ENCODE peak calls at places on chromosomes 6 and 20, in five cellular contexts. P, T, J, U and Q are unnamed samples.

GRCh38 chr20:51532577-51533191 is 9.8 kb downstream of the NFATC2 start:
- DNase-seq in U (no peak), T (no peak), J (no peak), P (no peak), Q (no peak)

GRCh38 chr6:89599727-89600126 is 38.8 kb downstream of the LYRM2 start:
- DNase-seq in T (no peak), P (no peak), U (no peak), J (no peak), Q (no peak)

GRCh38 chr6:128725271-128726233 is 157.4 kb upstream of the LAMA2 start:
- DNase-seq in T (peak), U (peak), J (no peak), P (no peak), Q (peak)

GRCh38 chr6:89242574-89243330 is 25.6 kb upstream of the GABRR1 start:
- DNase-seq in P (peak), T (peak), U (peak), J (no peak), Q (no peak)

GRCh38 chr6:134282816-134283215 is 35.1 kb downstream of the SGK1 start:
- DNase-seq in T (no peak), P (no peak), U (no peak), J (no peak), Q (no peak)

GRCh38 chr6:150813319-150813992 is 52.0 kb upstream of the MTHFD1L start:
- DNase-seq in U (peak), J (no peak), P (no peak), T (peak), Q (no peak)

GRCh38 chr6:29739136-29739881 is 16.1 kb downstream of the HLA-F start:
- DNase-seq in T (no peak), P (no peak), U (no peak), J (no peak), Q (no peak)

GRCh38 chr20:16271450-16271849 is 301.8 kb downstream of the KIF16B start:
- DNase-seq in T (no peak), U (no peak), P (no peak), J (no peak), Q (no peak)

GRCh38 chr6:50124572-50124971 is 74.8 kb upstream of the DEFB112 start:
- DNase-seq in J (no peak), U (no peak), T (no peak), P (no peak), Q (no peak)

GRCh38 chr6:150898390-150899170 is 33.1 kb downstream of the MTHFD1L start:
- DNase-seq in P (no peak), U (peak), T (no peak), J (no peak), Q (no peak)

GRCh38 chr20:17841751-17842191 is 126.8 kb downstream of the SNX5 start:
- DNase-seq in J (no peak), U (peak), T (no peak), P (no peak), Q (no peak)

GRCh38 chr6:144302701-144303351 is 17.7 kb downstream of the UTRN start:
- DNase-seq in U (no peak), T (no peak), P (no peak), J (no peak), Q (no peak)

GRCh38 chr6:93412452-93412851 is 6.9 kb downstream of the EPHA7 start:
- DNase-seq in J (no peak), P (no peak), T (no peak), U (no peak), Q (no peak)

GRCh38 chr20:63955281-63955845 is 853 bp downstream of the UCKL1 start:
- DNase-seq in U (peak), J (no peak), P (no peak), T (no peak), Q (no peak)

GRCh38 chr6:16363749-16364148 is 125.4 kb downstream of the GMPR start:
- DNase-seq in P (no peak), J (no peak), U (no peak), T (no peak), Q (no peak)

GRCh38 chr6:44126320-44127149 is 717 bp downstream of the MRPL14 start:
- DNase-seq in U (peak), P (no peak), J (peak), T (no peak), Q (peak)

GRCh38 chr20:4295226-4295625 is 279.9 kb upstream of the RNF24 start:
- DNase-seq in T (no peak), P (no peak), J (no peak), U (no peak), Q (no peak)

GRCh38 chr20:58714340-58714922 is 21.8 kb downstream of the NPEPL1 start:
- DNase-seq in P (no peak), T (no peak), U (no peak), J (no peak), Q (no peak)

GRCh38 chr6:11460001-11460668 is 77.4 kb upstream of the TMEM170B start:
- DNase-seq in J (no peak), T (no peak), P (no peak), U (peak), Q (no peak)

GRCh38 chr20:1637226-1637625 is 17.4 kb upstream of the SIRPB1 start:
- DNase-seq in P (no peak), T (no peak), U (no peak), J (no peak), Q (no peak)

GRCh38 chr20:36065427-36065998 is 89.0 kb upstream of the EPB41L1 start:
- DNase-seq in J (no peak), P (no peak), U (no peak), T (no peak), Q (no peak)

GRCh38 chr6:125099211-125100017 is 54.2 kb upstream of the TPD52L1 start:
- DNase-seq in P (peak), T (peak), J (no peak), U (peak), Q (peak)

GRCh38 chr20:16415079-16415478 is 158.2 kb downstream of the KIF16B start:
- DNase-seq in U (no peak), J (no peak), T (no peak), P (no peak), Q (no peak)

GRCh38 chr6:101396552-101397173 is 3.2 kb downstream of the GRIK2 start:
- DNase-seq in T (no peak), P (no peak), J (no peak), U (peak), Q (peak)

GRCh38 chr6:127483399-127484055 is 24.3 kb upstream of the KIAA0408 start:
- DNase-seq in J (no peak), P (no peak), U (peak), T (no peak), Q (no peak)

GRCh38 chr20:50911030-50911429 is 20.2 kb downstream of the ADNP start:
- DNase-seq in T (no peak), P (no peak), J (no peak), U (peak), Q (no peak)

GRCh38 chr6:39929039-39929732 is 5.1 kb downstream of the MOCS1 start:
- DNase-seq in P (no peak), J (no peak), U (no peak), T (no peak), Q (no peak)